ENCODE peak calls at places on chromosome 22, in nine cellular contexts. B is left colon; T is NCI-H2029 treated with DMSO at 0.1 percent for 48 hours; W is thoracic aorta; G is stimulated activated CD8-positive, alpha-beta memory T cell treated with anti-CD3 and anti-CD28 coated beads, Interleukin-4, amount 100 ng/mL, for 48 hours; I is activated CD4-positive, alpha-beta T cell treated with anti-CD3 and anti-CD28 coated beads for 24 hours; X is GOT3; D is activated T-cell treated with anti-CD3 and anti-CD28 coated beads, Interleukin-2, amount 50 U/mL, for 24 hours; C is HCT116. R is an unnamed sample.

GRCh38 chr22:27593378-27593777 is 208.2 kb downstream of the MN1 start:
- DNase-seq in C (no peak), G (no peak), T (no peak), I (no peak), D (no peak), W (no peak), X (no peak), B (no peak), R (no peak)

GRCh38 chr22:31284241-31284745 is 8.0 kb downstream of the PIK3IP1 start:
- DNase-seq in C (no peak), G (no peak), D (no peak), I (no peak), X (no peak), B (no peak), T (no peak), W (no peak), R (no peak)

GRCh38 chr22:25797891-25798290 is 55.9 kb downstream of the MYO18B start:
- DNase-seq in T (no peak), C (no peak), X (no peak), G (no peak), D (no peak), W (no peak), B (no peak), I (no peak), R (no peak)

GRCh38 chr22:17941501-17942406 is 82.6 kb downstream of the MICAL3 start:
- DNase-seq in B (peak), D (no peak), W (no peak), I (no peak), T (no peak), C (no peak), X (no peak), G (no peak), R (no peak)

GRCh38 chr22:22201185-22201924 is 43.2 kb upstream of the VPREB1 start:
- DNase-seq in W (no peak), D (peak), T (no peak), C (no peak), X (no peak), G (no peak), I (peak), B (peak), R (no peak)

GRCh38 chr22:17103351-17103750 is 17.8 kb downstream of the TMEM121B start:
- DNase-seq in T (no peak), G (no peak), X (no peak), I (no peak), W (no peak), D (no peak), C (no peak), B (no peak), R (no peak)

GRCh38 chr22:27397036-27397947 is 404.3 kb downstream of the MN1 start:
- DNase-seq in G (no peak), C (no peak), T (no peak), D (no peak), I (no peak), W (no peak), B (no peak), X (no peak), R (no peak)

GRCh38 chr22:27201741-27202140 is 544.4 kb downstream of the MIAT start:
- DNase-seq in X (no peak), W (no peak), T (no peak), B (no peak), G (no peak), I (no peak), D (no peak), C (no peak), R (no peak)

GRCh38 chr22:26182723-26183122 is 13.5 kb downstream of the SEZ6L start:
- DNase-seq in X (no peak), I (no peak), D (no peak), B (no peak), T (no peak), G (no peak), C (no peak), W (no peak), R (no peak)

GRCh38 chr22:41401781-41402648 is 20.3 kb downstream of the TEF start:
- DNase-seq in B (peak), X (no peak), T (no peak), I (no peak), D (no peak), W (no peak), G (no peak), C (no peak), R (no peak)

GRCh38 chr22:45129703-45130524 is 33.8 kb upstream of the NUP50 start:
- DNase-seq in G (peak), X (no peak), D (peak), T (no peak), I (peak), C (no peak), W (no peak), B (no peak), R (no peak)

GRCh38 chr22:49765091-49765771 is 62.4 kb downstream of the BRD1 start:
- DNase-seq in G (no peak), D (peak), C (no peak), I (no peak), B (no peak), X (no peak), T (no peak), W (no peak), R (no peak)

GRCh38 chr22:44887941-44888366 is 121.9 kb downstream of the PHF21B start:
- DNase-seq in W (no peak), D (no peak), X (no peak), G (no peak), I (no peak), B (no peak), C (no peak), T (no peak), R (no peak)

GRCh38 chr22:49188091-49188490 is 639.6 kb downstream of the BRD1 start:
- DNase-seq in B (no peak), G (no peak), T (no peak), D (no peak), I (no peak), W (no peak), X (no peak), C (peak), R (no peak)

GRCh38 chr22:37485714-37486223 is 415 bp downstream of the MFNG start:
- DNase-seq in B (no peak), T (no peak), C (no peak), D (no peak), I (peak), X (no peak), G (peak), W (no peak), R (no peak)

GRCh38 chr22:36323182-36323854 is 64.4 kb downstream of the MYH9 start:
- DNase-seq in T (no peak), X (no peak), G (no peak), B (peak), C (no peak), D (no peak), W (peak), I (no peak), R (no peak)

GRCh38 chr22:46428171-46428570 is 92.7 kb downstream of the TRMU start:
- DNase-seq in T (no peak), B (no peak), G (no peak), D (no peak), X (no peak), C (no peak), I (no peak), W (no peak), R (no peak)

GRCh38 chr22:19741053-19741452 is 17.7 kb downstream of the GP1BB start:
- DNase-seq in D (no peak), I (no peak), W (no peak), X (no peak), G (no peak), T (no peak), C (no peak), B (no peak), R (no peak)

GRCh38 chr22:41976070-41976901 is 7.0 kb downstream of the SEPTIN3 start:
- DNase-seq in W (no peak), B (no peak), G (peak), C (no peak), I (peak), X (no peak), D (peak), T (no peak), R (no peak)

GRCh38 chr22:45454260-45454659 is 40.8 kb downstream of the RIBC2 start:
- DNase-seq in C (no peak), B (no peak), I (no peak), D (no peak), W (no peak), G (no peak), T (no peak), X (no peak), R (no peak)

GRCh38 chr22:23305321-23305910 is 125.1 kb downstream of the BCR start:
- DNase-seq in W (no peak), I (no peak), B (peak), C (no peak), T (no peak), D (peak), X (no peak), G (no peak), R (no peak)

GRCh38 chr22:41123151-41123550 is 30.8 kb downstream of the EP300 start:
- DNase-seq in I (no peak), W (no peak), T (no peak), C (no peak), G (no peak), B (no peak), D (no peak), X (no peak), R (no peak)

GRCh38 chr22:19121631-19122142 is 525 bp downstream of the DGCR2 start:
- DNase-seq in C (no peak), T (no peak), W (no peak), G (peak), X (no peak), B (peak), D (peak), I (no peak), R (no peak)

GRCh38 chr22:37345863-37346514 is 63.7 kb downstream of the CYTH4 start:
- DNase-seq in G (no peak), X (no peak), B (peak), W (no peak), C (no peak), D (no peak), T (no peak), I (no peak), R (no peak)

GRCh38 chr22:46537946-46538815 is 761 bp upstream of the CELSR1 start:
- DNase-seq in X (no peak), B (no peak), G (no peak), C (no peak), I (no peak), T (no peak), D (peak), W (no peak), R (no peak)

GRCh38 chr22:30949934-30950660 is 18.5 kb downstream of the MORC2 start:
- DNase-seq in W (no peak), X (no peak), T (no peak), I (no peak), B (no peak), C (no peak), G (no peak), D (no peak), R (no peak)

GRCh38 chr22:37560682-37561208 is 465 bp downstream of the CDC42EP1 start:
- DNase-seq in T (no peak), C (no peak), X (no peak), B (no peak), D (no peak), I (no peak), W (no peak), G (no peak), R (no peak)

GRCh38 chr22:29626497-29627195 is 23.2 kb downstream of the NF2 start:
- DNase-seq in D (no peak), C (no peak), W (no peak), X (no peak), G (no peak), B (no peak), T (no peak), I (no peak), R (no peak)

GRCh38 chr22:44133901-44134511 is 46.7 kb upstream of the PARVG start:
- DNase-seq in D (no peak), X (no peak), C (no peak), I (no peak), W (no peak), G (no peak), B (peak), T (no peak), R (no peak)

GRCh38 chr22:27995801-27996528 is 76.9 kb upstream of the PITPNB start:
- DNase-seq in G (no peak), I (no peak), W (no peak), X (no peak), T (no peak), D (no peak), B (no peak), C (no peak), R (no peak)

GRCh38 chr22:35684270-35684700 is 33.4 kb upstream of the APOL5 start:
- DNase-seq in I (no peak), T (no peak), B (no peak), C (no peak), W (no peak), D (no peak), G (no peak), X (no peak), R (no peak)

GRCh38 chr22:39994046-39994565 is 648 bp upstream of the FAM83F start:
- DNase-seq in C (no peak), D (peak), X (no peak), W (no peak), T (no peak), I (no peak), G (peak), B (peak), R (no peak)

R was measured in iPS DF 6.9.